ENCODE peak calls at places on chromosomes 6 and 20, in eight cellular contexts. U is nephron progenitor cell; L is CD8-positive, alpha-beta T cell; G is tibial nerve; F is neural crest cell; W is mesothelial cell of epicardium; Q is AG09309; H is GM13977. V is an unnamed sample.

GRCh38 chr20:56414842-56415765 is 3.0 kb downstream of the CASS4 start:
- DNase-seq in L (no peak), G (no peak), Q (peak; percentile 18), U (no peak), H (no peak), F (no peak), W (no peak), V (no peak)

GRCh38 chr6:122020588-122021271 is 378.7 kb upstream of the HSF2 start:
- DNase-seq in Q (no peak), F (no peak), U (no peak), G (no peak), W (no peak), H (no peak), L (no peak), V (no peak)

GRCh38 chr6:146913842-146914562 is 290.2 kb upstream of the STXBP5 start:
- DNase-seq in U (peak; percentile 52), L (no peak), W (peak; percentile 70), G (peak; percentile 36), H (no peak), F (peak; percentile 31), Q (peak; percentile 98), V (peak; percentile 99)

GRCh38 chr6:34593741-34594140 is 37.6 kb upstream of the SPDEF start:
- DNase-seq in Q (no peak), L (no peak), U (no peak), G (no peak), F (no peak), H (no peak), W (no peak), V (no peak)

GRCh38 chr6:15351631-15352030 is 105.8 kb downstream of the JARID2 start:
- DNase-seq in L (no peak), Q (peak; percentile 80), U (no peak), W (no peak), F (no peak), H (no peak), G (peak; percentile 32), V (peak; percentile 31)

GRCh38 chr6:39225946-39226437 is 3.3 kb downstream of the KCNK5 start:
- DNase-seq in L (peak; percentile 37), G (no peak), F (no peak), Q (no peak), H (no peak), U (no peak), W (no peak), V (no peak)

GRCh38 chr20:19934792-19935491 is 82.2 kb upstream of the NAA20 start:
- DNase-seq in L (no peak), F (no peak), W (no peak), H (peak; percentile 42), U (no peak), G (peak; percentile 63), Q (no peak), V (no peak)

GRCh38 chr20:1932971-1933370 is 37.8 kb downstream of the SIRPA start:
- DNase-seq in U (no peak), Q (no peak), H (no peak), W (no peak), G (no peak), L (no peak), F (no peak), V (no peak)

GRCh38 chr20:25399038-25399430 is 8.4 kb upstream of the ABHD12 start:
- DNase-seq in H (peak; percentile 48), G (peak; percentile 81), F (peak; percentile 29), Q (peak; percentile 55), W (no peak), U (no peak), L (peak; percentile 5), V (peak; percentile 59)

GRCh38 chr6:62516287-62517152 is 230.5 kb upstream of the KHDRBS2 start:
- DNase-seq in U (no peak), Q (no peak), H (no peak), G (no peak), F (no peak), L (no peak), W (no peak), V (no peak)

GRCh38 chr20:37640600-37641561 is 52.9 kb upstream of the CTNNBL1 start:
- DNase-seq in W (no peak), H (no peak), G (no peak), Q (no peak), L (no peak), U (no peak), F (no peak), V (no peak)

GRCh38 chr20:38139919-38140753 is 24.9 kb downstream of the TGM2 start:
- DNase-seq in W (no peak), Q (no peak), G (no peak), U (no peak), F (no peak), L (no peak), H (no peak), V (no peak)

GRCh38 chr6:39084506-39084905 is 30.5 kb downstream of the SAYSD1 start:
- DNase-seq in Q (no peak), W (no peak), H (no peak), L (no peak), F (no peak), U (no peak), G (no peak), V (no peak)

GRCh38 chr6:5833120-5833519 is 173.6 kb downstream of the NRN1 start:
- DNase-seq in F (no peak), L (no peak), G (no peak), H (no peak), W (no peak), U (no peak), Q (no peak), V (no peak)

GRCh38 chr6:40387127-40387870 is 199.9 kb downstream of the LRFN2 start:
- DNase-seq in U (no peak), W (peak; percentile 7), L (no peak), H (no peak), F (no peak), Q (no peak), G (peak; percentile 1), V (no peak)

GRCh38 chr6:140988780-140989179 is 1143.9 kb upstream of the GJE1 start:
- DNase-seq in L (no peak), F (no peak), Q (peak; percentile 64), W (no peak), H (no peak), G (no peak), U (no peak), V (no peak)

GRCh38 chr6:100512203-100512862 is 47.6 kb upstream of the SIM1 start:
- DNase-seq in U (no peak), L (no peak), Q (no peak), G (no peak), H (no peak), F (no peak), W (no peak), V (peak; percentile 2)

GRCh38 chr6:166483556-166484250 is 101.0 kb upstream of the MPC1 start:
- DNase-seq in U (no peak), G (no peak), H (no peak), Q (no peak), F (no peak), L (no peak), W (no peak), V (no peak)

GRCh38 chr6:99605074-99605726 is 1.4 kb upstream of the PRDM13 start:
- DNase-seq in G (no peak), L (no peak), W (no peak), Q (no peak), H (no peak), F (no peak), U (no peak), V (no peak)

GRCh38 chr20:8664778-8665177 is 404.1 kb upstream of the PLCB4 start:
- DNase-seq in W (no peak), L (no peak), G (no peak), F (no peak), Q (no peak), H (no peak), U (no peak), V (no peak)
- TF ChIP-seq CTCF in W (no peak), L (no peak), G (no peak), F (no peak), Q (peak; percentile 14), H (peak; percentile 11), U (peak; percentile 26), V (peak; percentile 7)

DNA sequence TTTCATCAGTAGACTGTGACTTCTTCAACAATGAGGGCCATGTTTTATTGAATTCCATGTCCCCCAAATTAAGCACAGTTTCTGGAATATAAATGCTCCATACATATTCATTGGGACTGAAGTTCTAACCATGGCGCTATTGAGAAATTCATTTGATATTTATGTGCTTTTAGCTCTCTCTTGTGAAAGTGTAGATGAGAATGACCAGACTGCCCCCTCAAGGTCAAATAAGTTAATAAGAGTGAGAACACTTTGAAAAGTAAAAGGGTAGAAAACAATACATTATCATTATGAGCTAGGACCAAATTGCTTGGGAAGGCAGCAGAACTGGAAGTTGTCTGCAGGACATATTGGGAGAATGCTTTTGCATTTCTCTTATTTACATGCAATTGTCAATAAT is 597.9 kb downstream of the EPM2A start:
- DNase-seq in G (no peak), W (no peak), U (no peak), F (no peak), Q (no peak), H (no peak), L (no peak), V (peak; percentile 9)
- TF ChIP-seq CTCF in G (no peak), W (no peak), U (no peak), F (peak; percentile 30), Q (no peak), H (no peak), L (no peak), V (no peak)

DNA sequence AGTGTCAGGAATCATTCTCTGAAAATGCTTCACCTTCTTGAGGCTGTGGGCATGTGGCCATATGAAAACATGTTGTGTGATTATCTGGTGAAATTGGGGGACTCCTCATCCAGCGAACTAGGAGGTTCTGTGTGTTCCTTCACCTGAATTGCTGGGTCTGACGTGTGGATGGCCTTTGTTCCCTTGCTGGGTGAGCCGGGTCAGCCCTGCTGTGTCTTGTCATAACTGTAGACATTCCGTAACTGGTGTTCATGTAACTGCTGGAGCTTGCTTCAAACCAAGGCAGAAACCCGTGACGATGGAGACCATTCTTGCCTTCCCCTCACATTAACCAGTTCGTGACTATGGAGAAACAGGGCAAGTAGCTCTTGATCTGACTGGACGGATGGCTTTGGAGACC is 123.5 kb downstream of the GMPR start:
- DNase-seq in L (no peak), H (no peak), Q (no peak), W (no peak), G (no peak), U (no peak), F (no peak), V (no peak)
- TF ChIP-seq CTCF in L (no peak), H (no peak), Q (no peak), W (no peak), G (no peak), U (no peak), F (no peak), V (no peak)

GRCh38 chr6:7219310-7219709 is 93.7 kb downstream of the SSR1 start:
- DNase-seq in F (no peak), H (no peak), L (no peak), G (peak; percentile 33), Q (no peak), W (no peak), U (no peak), V (no peak)

GRCh38 chr6:7215798-7216231 is 97.2 kb downstream of the SSR1 start:
- DNase-seq in F (no peak), W (no peak), G (no peak), L (no peak), H (no peak), U (no peak), Q (no peak), V (no peak)

GRCh38 chr6:7215140-7215539 is 97.9 kb downstream of the SSR1 start:
- DNase-seq in W (no peak), H (no peak), G (no peak), U (no peak), L (no peak), F (no peak), Q (no peak), V (no peak)

GRCh38 chr6:7216941-7217621 is 95.9 kb downstream of the SSR1 start:
- DNase-seq in L (no peak), Q (no peak), H (no peak), W (no peak), U (no peak), F (no peak), G (no peak), V (no peak)

GRCh38 chr6:7218586-7218985 is 94.4 kb downstream of the SSR1 start:
- DNase-seq in L (no peak), Q (no peak), F (no peak), U (no peak), W (no peak), H (no peak), G (no peak), V (no peak)
- TF ChIP-seq CTCF in L (no peak), Q (no peak), F (no peak), U (no peak), W (no peak), H (no peak), G (no peak), V (no peak)

V was measured in HFF-Myc.